ENCODE peak calls at places on chromosome 13, in four cellular contexts. R, I, W and L are unnamed samples.
A peak's percentile ranks its signal among the peaks of the same experiment; 100 is the strongest.

GRCh38 chr13:93522486-93522885 is 295.9 kb downstream of the GPC6 start:
- DNase-seq in R (peak; percentile 31), I (peak; percentile 17), W (no peak), L (no peak)

GRCh38 chr13:26895081-26895807 is 134.7 kb upstream of the GPR12 start:
- DNase-seq in R (peak; percentile 20), I (no peak), W (no peak), L (no peak)

GRCh38 chr13:108288741-108289140 is 19.2 kb downstream of the TNFSF13B start:
- DNase-seq in R (no peak), I (no peak), W (no peak), L (no peak)

GRCh38 chr13:48930933-48931332 is 44.8 kb upstream of the FNDC3A start:
- DNase-seq in R (no peak), I (no peak), W (no peak), L (no peak)

GRCh38 chr13:50685491-50685890 is 158.0 kb downstream of the DLEU7 start:
- DNase-seq in R (peak; percentile 57), I (peak; percentile 58), W (peak; percentile 44), L (no peak)

GRCh38 chr13:23610187-23610576 is 40.0 kb downstream of the TNFRSF19 start:
- DNase-seq in R (no peak), I (no peak), W (no peak), L (no peak)

GRCh38 chr13:94524407-94524806 is 44.9 kb upstream of the DCT start:
- DNase-seq in R (no peak), I (no peak), W (no peak), L (no peak)

GRCh38 chr13:109794095-109794494 is 7.7 kb upstream of the IRS2 start:
- DNase-seq in R (no peak), I (no peak), W (no peak), L (no peak)

GRCh38 chr13:50222569-50223332 is 207.5 kb downstream of the KCNRG start:
- DNase-seq in R (peak; percentile 93), I (no peak), W (peak; percentile 54), L (peak; percentile 19)

GRCh38 chr13:52371736-52372247 is 34.2 kb downstream of the THSD1 start:
- DNase-seq in R (peak; percentile 79), I (peak; percentile 20), W (no peak), L (no peak)

GRCh38 chr13:21338651-21339278 is 120.3 kb downstream of the ZDHHC20 start:
- DNase-seq in R (no peak), I (peak; percentile 38), W (no peak), L (no peak)

GRCh38 chr13:27896726-27897125 is 23.1 kb upstream of the PDX1 start:
- DNase-seq in R (no peak), I (no peak), W (no peak), L (no peak)

GRCh38 chr13:72437458-72437857 is 290.0 kb downstream of the MZT1 start:
- DNase-seq in R (no peak), I (no peak), W (no peak), L (no peak)

GRCh38 chr13:24693862-24694471 is 13.8 kb downstream of the ATP12A start:
- DNase-seq in R (peak; percentile 64), I (peak; percentile 86), W (no peak), L (peak; percentile 47)

GRCh38 chr13:95530178-95530577 is 22.3 kb upstream of the CLDN10 start:
- DNase-seq in R (peak; percentile 63), I (no peak), W (no peak), L (no peak)

GRCh38 chr13:48801255-48801654 is 147.5 kb downstream of the CYSLTR2 start:
- DNase-seq in R (no peak), I (no peak), W (no peak), L (no peak)

GRCh38 chr13:34469212-34469983 is 472.7 kb upstream of the NBEA start:
- DNase-seq in R (peak; percentile 40), I (no peak), W (no peak), L (no peak)

GRCh38 chr13:83088858-83089257 is 793.4 kb downstream of the SLITRK1 start:
- DNase-seq in R (no peak), I (no peak), W (no peak), L (no peak)

GRCh38 chr13:79867248-79867647 is 386.3 kb downstream of the NDFIP2 start:
- DNase-seq in R (peak; percentile 21), I (no peak), W (no peak), L (no peak)

GRCh38 chr13:93476175-93476574 is 249.6 kb downstream of the GPC6 start:
- DNase-seq in R (peak; percentile 71), I (no peak), W (no peak), L (no peak)

GRCh38 chr13:50842711-50843255 is 709 bp downstream of the DLEU7 start:
- DNase-seq in R (no peak), I (peak; percentile 4), W (no peak), L (no peak)

GRCh38 chr13:26921918-26922317 is 161.3 kb upstream of the GPR12 start:
- DNase-seq in R (no peak), I (no peak), W (no peak), L (no peak)

GRCh38 chr13:23447927-23448326 is 14.4 kb upstream of the SACS start:
- DNase-seq in R (peak; percentile 71), I (no peak), W (no peak), L (no peak)

GRCh38 chr13:112843392-112844250 is 125.4 kb upstream of the MCF2L start:
- DNase-seq in R (no peak), I (no peak), W (no peak), L (no peak)

GRCh38 chr13:60398949-60399589 is 2.0 kb downstream of the TDRD3 start:
- DNase-seq in R (peak; percentile 17), I (no peak), W (no peak), L (no peak)

GRCh38 chr13:110468986-110469495 is 92.5 kb downstream of the RAB20 start:
- DNase-seq in R (no peak), I (no peak), W (no peak), L (no peak)

GRCh38 chr13:46622013-46622917 is 69.3 kb downstream of the LRCH1 start:
- DNase-seq in R (no peak), I (no peak), W (no peak), L (no peak)

GRCh38 chr13:80251403-80251802 is 89.5 kb downstream of the SPRY2 start:
- DNase-seq in R (peak; percentile 60), I (peak; percentile 1), W (no peak), L (no peak)

GRCh38 chr13:107669356-107669755 is 546.0 kb downstream of the LIG4 start:
- DNase-seq in R (no peak), I (no peak), W (no peak), L (no peak)

GRCh38 chr13:48902421-48902820 is 73.3 kb upstream of the FNDC3A start:
- DNase-seq in R (peak; percentile 36), I (peak; percentile 82), W (no peak), L (no peak)

GRCh38 chr13:24083141-24083540 is 77.4 kb upstream of the SPATA13 start:
- DNase-seq in R (no peak), I (no peak), W (no peak), L (no peak)

GRCh38 chr13:85347251-85347650 is 452.0 kb downstream of the SLITRK6 start:
- DNase-seq in R (no peak), I (no peak), W (no peak), L (no peak)

GRCh38 chr13:44902793-44903192 is 86.5 kb downstream of the NUFIP1 start:
- DNase-seq in R (no peak), I (no peak), W (no peak), L (no peak)

GRCh38 chr13:44768233-44768632 is 192.1 kb upstream of the TSC22D1 start:
- DNase-seq in R (peak; percentile 45), I (no peak), W (no peak), L (peak; percentile 38)

GRCh38 chr13:51005566-51005965 is 96.0 kb downstream of the RNASEH2B start:
- DNase-seq in R (no peak), I (no peak), W (no peak), L (no peak)

GRCh38 chr13:44734204-44734707 is 158.1 kb upstream of the TSC22D1 start:
- DNase-seq in R (peak; percentile 71), I (no peak), W (peak; percentile 87), L (no peak)

GRCh38 chr13:50690020-50690419 is 153.5 kb downstream of the DLEU7 start:
- DNase-seq in R (no peak), I (peak; percentile 11), W (no peak), L (no peak)

GRCh38 chr13:73000027-73000674 is 58.7 kb upstream of the KLF5 start:
- DNase-seq in R (peak; percentile 52), I (no peak), W (no peak), L (no peak)

GRCh38 chr13:94195715-94196114 is 283.8 kb downstream of the DCT start:
- DNase-seq in R (peak; percentile 91), I (no peak), W (no peak), L (no peak)

GRCh38 chr13:44337581-44337980 is 36.0 kb upstream of the SERP2 start:
- DNase-seq in R (no peak), I (no peak), W (no peak), L (no peak)

DNA sequence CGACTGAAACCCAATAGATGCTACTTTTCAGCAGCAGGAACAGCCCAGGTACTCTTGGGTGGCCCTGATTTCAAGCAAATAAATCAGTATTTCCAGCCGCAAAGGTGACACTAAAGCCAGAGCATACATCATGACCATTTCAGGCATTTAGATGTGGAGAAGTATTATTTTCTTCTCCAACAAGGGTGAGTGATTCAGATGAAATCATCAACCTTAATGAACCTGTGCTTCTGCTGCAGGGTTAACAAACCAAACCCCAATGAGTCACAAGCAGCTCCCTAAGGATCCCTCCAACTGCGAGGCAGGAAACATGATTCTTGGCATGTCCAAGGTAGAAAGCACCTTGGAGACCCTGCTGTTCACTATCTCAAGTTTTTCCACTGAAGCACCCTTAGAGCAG is 32.7 kb downstream of the MBNL2 start:
- DNase-seq in R (no peak), I (no peak), W (no peak), L (no peak)
- H3K4me1 ChIP-seq in R (peaks cover 9% of the 10 kb centered on the region), I (peaks cover 4% of the 10 kb centered on the region), W (peaks cover 8% of the 10 kb centered on the region), L (peaks cover 61% of the 10 kb centered on the region)

DNA sequence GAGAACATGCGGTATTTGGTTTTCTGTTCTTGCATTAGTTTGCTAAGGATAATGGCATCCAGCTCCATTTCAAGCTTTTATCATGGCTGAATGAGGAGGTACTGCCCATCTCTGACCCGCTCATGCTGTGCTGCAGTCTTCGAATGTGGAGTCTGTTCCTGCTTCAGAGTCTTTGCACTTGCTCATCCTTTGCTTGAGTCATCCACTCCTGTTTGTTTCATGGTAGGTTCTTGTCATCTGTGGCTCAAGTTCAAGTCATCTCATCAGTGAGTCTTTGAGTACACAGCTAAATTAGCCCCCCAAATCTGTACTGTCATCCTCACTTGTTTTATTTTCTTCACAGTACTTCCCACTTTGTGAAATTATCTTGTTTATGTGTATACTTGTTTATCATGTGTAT is 5.4 kb downstream of the UCHL3 start:
- DNase-seq in R (no peak), I (no peak), W (no peak), L (no peak)
- H3K4me1 ChIP-seq in R (peaks cover 6% of the 10 kb centered on the region), I (peaks cover 7% of the 10 kb centered on the region), W (no peaks in the 10 kb centered on the region), L (peaks cover 37% of the 10 kb centered on the region)

GRCh38 chr13:99500839-99501134 is 485 bp upstream of the TM9SF2 start:
- DNase-seq in R (no peak), I (no peak), W (no peak), L (no peak)
- H3K4me1 ChIP-seq in R (peaks cover 14% of the 10 kb centered on the region), I (peaks cover 14% of the 10 kb centered on the region), W (no peaks in the 10 kb centered on the region), L (peaks cover 83% of the 10 kb centered on the region)

DNA sequence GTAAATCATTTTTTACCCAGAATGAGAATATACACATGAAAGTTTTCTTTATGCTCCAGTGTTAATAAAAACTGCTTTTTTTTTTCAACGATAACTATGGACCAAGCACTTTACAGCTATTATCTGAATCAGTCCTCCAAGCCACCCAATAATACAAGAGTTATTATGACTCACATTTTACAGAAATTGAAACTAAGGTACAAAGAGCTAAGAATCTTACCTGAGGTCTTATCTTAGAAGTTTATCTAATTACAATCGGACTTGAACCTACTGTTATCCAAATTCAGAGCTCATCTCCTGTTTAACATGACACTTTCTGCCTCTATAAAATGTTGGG is 6.6 kb upstream of the FOXO1 start:
- DNase-seq in R (no peak), I (no peak), W (no peak), L (no peak)
- H3K4me1 ChIP-seq in R (no peaks in the 10 kb centered on the region), I (no peaks in the 10 kb centered on the region), W (no peaks in the 10 kb centered on the region), L (peaks cover 13% of the 10 kb centered on the region)

GRCh38 chr13:32530841-32531253 is 7.7 kb downstream of the N4BP2L2 start:
- DNase-seq in R (peak; percentile 82), I (no peak), W (no peak), L (peak; percentile 40)
- H3K4me1 ChIP-seq in R (peaks cover 25% of the 10 kb centered on the region), I (no peaks in the 10 kb centered on the region), W (no peaks in the 10 kb centered on the region), L (peaks cover 88% of the 10 kb centered on the region)